ENCODE peak calls at places on chromosomes 3 and 15, in nine cellular contexts. P is brain microvascular endothelial cell; E is LHCN-M2; N is adrenal gland; M is stimulated activated naive B cell treated with anti-CD40 and anti-IgM and Interleukin-4, amounts not matched to agents 10 μg/mL and 1 μg/mL and 100 μg/mL, for 72 hours; I is heart left ventricle; O is MCF 10A; G is DMS79 treated with DMSO at 0.1 percent for 48 hours; S is caudate nucleus. F is an unnamed sample.

GRCh38 chr3:53978386-53978785 is 86.7 kb upstream of the SELENOK start:
- DNase-seq in P (no peak), E (no peak), N (no peak), M (no peak), I (no peak), O (no peak), G (no peak), S (no peak), F (no peak)

GRCh38 chr3:149247929-149248691 is 26.5 kb upstream of the CP start:
- DNase-seq in P (peak), E (peak), N (no peak), M (peak), I (no peak), O (peak), G (peak), S (no peak), F (peak)

GRCh38 chr3:6721496-6721895 is 139.4 kb upstream of the GRM7 start:
- DNase-seq in P (no peak), E (no peak), N (no peak), M (no peak), I (no peak), O (no peak), G (no peak), S (no peak), F (no peak)

GRCh38 chr3:151305081-151305777 is 11.4 kb downstream of the GPR87 start:
- DNase-seq in P (peak), E (peak), N (peak), M (no peak), I (no peak), O (peak), G (no peak), S (no peak), F (peak)

GRCh38 chr15:95304116-95304873 is 1026.2 kb upstream of the NR2F2 start:
- DNase-seq in P (no peak), E (peak), N (no peak), M (no peak), I (peak), O (no peak), G (no peak), S (no peak), F (no peak)

GRCh38 chr3:38528457-38528856 is 32.3 kb downstream of the EXOG start:
- DNase-seq in P (no peak), E (peak), N (no peak), M (no peak), I (no peak), O (no peak), G (no peak), S (no peak), F (no peak)

GRCh38 chr3:135667061-135667460 is 298.5 kb upstream of the PPP2R3A start:
- DNase-seq in P (no peak), E (peak), N (no peak), M (no peak), I (no peak), O (no peak), G (no peak), S (no peak), F (no peak)

GRCh38 chr3:125116311-125117069 is 60.7 kb upstream of the HEG1 start:
- DNase-seq in P (no peak), E (peak), N (peak), M (no peak), I (peak), O (peak), G (no peak), S (no peak), F (peak)

GRCh38 chr3:119937229-119937628 is 155.3 kb downstream of the NR1I2 start:
- DNase-seq in P (no peak), E (no peak), N (no peak), M (no peak), I (no peak), O (no peak), G (no peak), S (no peak), F (no peak)

GRCh38 chr3:195907730-195908438 is 467 bp downstream of the TNK2 start:
- DNase-seq in P (no peak), E (no peak), N (peak), M (peak), I (no peak), O (peak), G (peak), S (no peak), F (peak)

GRCh38 chr15:52745326-52746161 is 44.6 kb downstream of the ONECUT1 start:
- DNase-seq in P (no peak), E (no peak), N (no peak), M (no peak), I (no peak), O (no peak), G (no peak), S (no peak), F (no peak)

GRCh38 chr15:51076898-51077564 is 17.7 kb downstream of the TNFAIP8L3 start:
- DNase-seq in P (peak), E (no peak), N (peak), M (peak), I (peak), O (no peak), G (no peak), S (no peak), F (no peak)

GRCh38 chr3:37712918-37713819 is 148.5 kb upstream of the CTDSPL start:
- DNase-seq in P (peak), E (peak), N (peak), M (no peak), I (peak), O (peak), G (no peak), S (no peak), F (peak)

GRCh38 chr15:67906382-67906781 is 66.5 kb upstream of the RNU6-1 start:
- DNase-seq in P (no peak), E (no peak), N (no peak), M (no peak), I (no peak), O (no peak), G (no peak), S (no peak), F (no peak)

GRCh38 chr15:34520566-34520965 is 62.9 kb downstream of the GOLGA8B start:
- DNase-seq in P (no peak), E (no peak), N (no peak), M (no peak), I (no peak), O (no peak), G (no peak), S (no peak), F (no peak)

GRCh38 chr15:89462198-89462912 is 34.0 kb downstream of the RHCG start:
- DNase-seq in P (no peak), E (peak), N (no peak), M (no peak), I (no peak), O (peak), G (no peak), S (peak), F (no peak)

GRCh38 chr3:39505866-39506738 is 38.6 kb downstream of the MOBP start:
- DNase-seq in P (peak), E (no peak), N (no peak), M (no peak), I (no peak), O (no peak), G (no peak), S (no peak), F (no peak)

GRCh38 chr3:157127831-157128767 is 31.8 kb downstream of the CCNL1 start:
- DNase-seq in P (peak), E (peak), N (peak), M (no peak), I (no peak), O (peak), G (peak), S (no peak), F (peak)

GRCh38 chr3:141326123-141326522 is 42.2 kb upstream of the ZBTB38 start:
- DNase-seq in P (no peak), E (no peak), N (no peak), M (no peak), I (no peak), O (no peak), G (no peak), S (no peak), F (no peak)

GRCh38 chr3:3086239-3086638 is 23.9 kb downstream of the IL5RA start:
- DNase-seq in P (no peak), E (no peak), N (no peak), M (no peak), I (no peak), O (no peak), G (no peak), S (no peak), F (no peak)

GRCh38 chr3:41888368-41889076 is 73.4 kb downstream of the ULK4 start:
- DNase-seq in P (no peak), E (no peak), N (no peak), M (no peak), I (no peak), O (no peak), G (no peak), S (no peak), F (peak)

GRCh38 chr3:12371525-12372140 is 82.8 kb downstream of the PPARG start:
- DNase-seq in P (no peak), E (peak), N (peak), M (no peak), I (peak), O (no peak), G (no peak), S (no peak), F (peak)

GRCh38 chr15:23565395-23566069 is at the start of gene MKRN3:
- DNase-seq in P (no peak), E (peak), N (no peak), M (no peak), I (no peak), O (no peak), G (no peak), S (peak), F (peak)

GRCh38 chr3:184685646-184686045 is 26.2 kb downstream of the MAGEF1 start:
- DNase-seq in P (no peak), E (no peak), N (no peak), M (no peak), I (no peak), O (no peak), G (peak), S (no peak), F (no peak)

GRCh38 chr15:44883219-44883900 is 73.1 kb upstream of the TERB2 start:
- DNase-seq in P (no peak), E (no peak), N (no peak), M (peak), I (no peak), O (no peak), G (no peak), S (no peak), F (no peak)

GRCh38 chr3:23671901-23672589 is 133.7 kb upstream of the UBE2E1 start:
- DNase-seq in P (no peak), E (no peak), N (peak), M (no peak), I (peak), O (no peak), G (no peak), S (no peak), F (peak)

GRCh38 chr3:160485931-160486330 is 36.3 kb upstream of the TRIM59 start:
- DNase-seq in P (no peak), E (no peak), N (no peak), M (no peak), I (no peak), O (no peak), G (no peak), S (no peak), F (no peak)

GRCh38 chr3:101072299-101072698 is 79.1 kb upstream of the ABI3BP start:
- DNase-seq in P (peak), E (peak), N (no peak), M (no peak), I (no peak), O (no peak), G (no peak), S (no peak), F (peak)

GRCh38 chr3:56788506-56788905 is 13.2 kb downstream of the ARHGEF3 start:
- DNase-seq in P (no peak), E (no peak), N (no peak), M (no peak), I (no peak), O (no peak), G (peak), S (no peak), F (no peak)

GRCh38 chr3:16182183-16182582 is 7.7 kb downstream of the GALNT15 start:
- DNase-seq in P (no peak), E (no peak), N (no peak), M (no peak), I (no peak), O (no peak), G (no peak), S (no peak), F (no peak)